ENCODE peak calls at places on chromosome 4, in seven cellular contexts. I, Z, W, Y, B, O and V are unnamed samples.

GRCh38 chr4:101670897-101671296 is 119.6 kb upstream of the BANK1 start:
- DNase-seq in I (no peak), Z (no peak), W (no peak), Y (no peak), B (no peak), O (no peak), V (no peak)

GRCh38 chr4:108571027-108571569 is 49.3 kb upstream of the RPL34 start:
- DNase-seq in I (no peak), Z (no peak), W (no peak), Y (no peak), B (no peak), O (no peak), V (no peak)

GRCh38 chr4:80204433-80204832 is 7.1 kb downstream of the PRDM8 start:
- DNase-seq in I (no peak), Z (no peak), W (no peak), Y (no peak), B (no peak), O (no peak), V (no peak)

GRCh38 chr4:83535520-83535944 is 376 bp upstream of the GPAT3 start:
- DNase-seq in I (no peak), Z (peak; percentile 66), W (peak; percentile 12), Y (no peak), B (no peak), O (no peak), V (no peak)

GRCh38 chr4:148270600-148270999 is 171.6 kb downstream of the NR3C2 start:
- DNase-seq in I (no peak), Z (no peak), W (no peak), Y (no peak), B (no peak), O (no peak), V (no peak)

GRCh38 chr4:164056426-164057142 is 562.1 kb downstream of the TMA16 start:
- DNase-seq in I (no peak), Z (no peak), W (no peak), Y (no peak), B (no peak), O (no peak), V (no peak)

GRCh38 chr4:65670331-65671031 is at the start of gene EPHA5:
- DNase-seq in I (no peak), Z (no peak), W (peak; percentile 3), Y (peak; percentile 69), B (no peak), O (peak; percentile 75), V (peak; percentile 65)

GRCh38 chr4:82480786-82481317 is 50.5 kb downstream of the ENOPH1 start:
- DNase-seq in I (no peak), Z (no peak), W (no peak), Y (no peak), B (no peak), O (no peak), V (no peak)

GRCh38 chr4:47668810-47669408 is 169.0 kb downstream of the CORIN start:
- DNase-seq in I (peak; percentile 51), Z (peak; percentile 36), W (peak; percentile 32), Y (peak; percentile 43), B (no peak), O (no peak), V (no peak)

GRCh38 chr4:40583850-40584439 is 45.7 kb downstream of the RBM47 start:
- DNase-seq in I (no peak), Z (no peak), W (no peak), Y (no peak), B (no peak), O (no peak), V (no peak)

GRCh38 chr4:42519803-42520417 is 122.6 kb downstream of the SHISA3 start:
- DNase-seq in I (peak; percentile 38), Z (peak; percentile 28), W (peak; percentile 12), Y (peak; percentile 25), B (peak; percentile 19), O (no peak), V (peak; percentile 47)

GRCh38 chr4:147547314-147548056 is 66.6 kb downstream of the EDNRA start:
- DNase-seq in I (no peak), Z (no peak), W (peak; percentile 29), Y (no peak), B (no peak), O (no peak), V (no peak)

GRCh38 chr4:108965031-108965430 is 202.2 kb upstream of the ETNPPL start:
- DNase-seq in I (no peak), Z (no peak), W (no peak), Y (no peak), B (no peak), O (no peak), V (no peak)

GRCh38 chr4:4327652-4328121 is 37.6 kb downstream of the ZBTB49 start:
- DNase-seq in I (peak; percentile 81), Z (no peak), W (peak; percentile 62), Y (peak; percentile 78), B (no peak), O (peak; percentile 50), V (peak; percentile 40)

DNA sequence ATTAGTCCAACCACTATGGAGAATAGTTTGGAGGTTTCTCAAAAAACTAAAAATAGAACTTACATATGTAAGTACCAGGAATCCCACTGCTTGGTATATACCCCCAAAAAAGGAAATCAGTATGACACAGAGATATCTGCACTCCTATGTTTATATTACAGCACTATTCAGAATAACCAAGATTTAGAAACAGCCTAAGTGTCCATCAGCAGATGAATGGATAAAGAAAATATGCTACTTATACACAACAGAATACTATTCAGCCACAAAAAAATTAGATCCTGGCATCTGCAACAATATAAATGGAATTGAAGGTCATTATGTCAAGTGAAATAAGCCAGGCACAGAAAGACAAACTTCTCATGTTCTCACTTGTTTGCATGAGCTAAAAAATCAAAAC is 27.5 kb upstream of the ABCG2 start:
- DNase-seq in I (no peak), Z (no peak), W (no peak), Y (no peak), B (no peak), O (no peak), V (no peak)
- H3K9me3 ChIP-seq in I (no peaks in the 10 kb centered on the region), Z (no peaks in the 10 kb centered on the region), W (no peaks in the 10 kb centered on the region), Y (no peaks in the 10 kb centered on the region), B (no peaks in the 10 kb centered on the region), O (no peaks in the 10 kb centered on the region), V (no peaks in the 10 kb centered on the region)

GRCh38 chr4:119189638-119190037 is 22.9 kb upstream of the USP53 start:
- DNase-seq in I (no peak), Z (no peak), W (no peak), Y (no peak), B (no peak), O (no peak), V (no peak)
- TF ChIP-seq YY1 in I (no peak), Z (no peak), W (no peak), Y (no peak), B (no peak), O (no peak), V (no peak)

GRCh38 chr4:71860643-71861042 is 76.8 kb upstream of the GC start:
- DNase-seq in I (no peak), Z (peak; percentile 19), W (peak; percentile 1), Y (no peak), B (no peak), O (no peak), V (peak; percentile 33)
- H3K9me3 ChIP-seq in I (peaks cover 21% of the 10 kb centered on the region), Z (peaks cover 10% of the 10 kb centered on the region), W (peaks cover 86% of the 10 kb centered on the region), Y (no peaks in the 10 kb centered on the region), B (no peaks in the 10 kb centered on the region), O (peaks cover 57% of the 10 kb centered on the region), V (peaks cover 75% of the 10 kb centered on the region)

GRCh38 chr4:138205531-138206233 is 36.5 kb downstream of the SLC7A11 start:
- DNase-seq in I (no peak), Z (no peak), W (no peak), Y (no peak), B (no peak), O (no peak), V (no peak)

GRCh38 chr4:138204507-138204906 is 37.6 kb downstream of the SLC7A11 start:
- DNase-seq in I (no peak), Z (no peak), W (peak; percentile 42), Y (no peak), B (no peak), O (no peak), V (no peak)

GRCh38 chr4:138209094-138209493 is 33.1 kb downstream of the SLC7A11 start:
- DNase-seq in I (no peak), Z (no peak), W (no peak), Y (no peak), B (no peak), O (no peak), V (no peak)
- TF ChIP-seq YY1 in I (no peak), Z (no peak), W (no peak), Y (no peak), B (no peak), O (no peak), V (no peak)

GRCh38 chr4:129059028-129059427 is 34.3 kb downstream of the SCLT1 start:
- DNase-seq in I (no peak), Z (no peak), W (no peak), Y (no peak), B (no peak), O (no peak), V (no peak)
- H3K9me3 ChIP-seq in I (peaks cover 39% of the 10 kb centered on the region), Z (peaks cover 19% of the 10 kb centered on the region), W (peaks cover 92% of the 10 kb centered on the region), Y (peaks cover 31% of the 10 kb centered on the region), B (peaks cover 41% of the 10 kb centered on the region), O (peaks cover 51% of the 10 kb centered on the region), V (peaks cover 65% of the 10 kb centered on the region)

GRCh38 chr4:138979742-138980141 is 35.8 kb upstream of the NOCT start:
- DNase-seq in I (no peak), Z (no peak), W (no peak), Y (no peak), B (no peak), O (no peak), V (no peak)
- TF ChIP-seq YY1 in I (no peak), Z (no peak), W (no peak), Y (no peak), B (no peak), O (no peak), V (no peak)

GRCh38 chr4:150160473-150160872 is 82.2 kb downstream of the DCLK2 start:
- DNase-seq in I (no peak), Z (no peak), W (no peak), Y (no peak), B (no peak), O (no peak), V (no peak)

GRCh38 chr4:150155391-150155790 is 77.1 kb downstream of the DCLK2 start:
- DNase-seq in I (no peak), Z (no peak), W (no peak), Y (peak; percentile 40), B (no peak), O (no peak), V (no peak)

GRCh38 chr4:150152764-150153163 is 74.5 kb downstream of the DCLK2 start:
- DNase-seq in I (no peak), Z (no peak), W (no peak), Y (no peak), B (no peak), O (no peak), V (peak; percentile 9)

GRCh38 chr4:150156543-150156942 is 78.3 kb downstream of the DCLK2 start:
- DNase-seq in I (no peak), Z (no peak), W (no peak), Y (no peak), B (no peak), O (no peak), V (no peak)

DNA sequence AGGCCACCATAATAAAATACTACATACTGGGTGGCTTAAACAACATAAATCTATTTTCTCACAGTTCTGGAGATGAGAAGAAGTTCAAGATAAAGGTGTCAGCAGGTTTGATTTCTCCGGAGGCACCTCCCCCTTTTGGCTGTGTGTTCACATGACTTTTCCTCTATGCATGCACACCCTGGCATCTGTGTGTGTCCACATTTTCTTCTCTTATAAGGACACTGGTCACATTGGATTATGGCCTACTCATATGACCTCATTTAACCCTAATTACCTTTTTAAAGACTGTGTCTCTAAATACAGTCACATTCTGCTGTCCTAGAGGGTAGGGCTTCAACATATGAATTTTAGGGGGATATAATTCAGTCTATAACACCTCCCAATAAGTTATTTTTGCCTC is 79.8 kb downstream of the DCLK2 start:
- DNase-seq in I (no peak), Z (no peak), W (no peak), Y (no peak), B (no peak), O (no peak), V (no peak)
- H3K9me3 ChIP-seq in I (no peaks in the 10 kb centered on the region), Z (no peaks in the 10 kb centered on the region), W (no peaks in the 10 kb centered on the region), Y (no peaks in the 10 kb centered on the region), B (no peaks in the 10 kb centered on the region), O (no peaks in the 10 kb centered on the region), V (no peaks in the 10 kb centered on the region)